ENCODE peak calls at places on chromosomes 13 and 19, in five cellular contexts. U is AG10803, A is omental fat pad, J is astrocyte of the spinal cord, X is progenitor cell of endocrine pancreas. K is an unnamed sample.

GRCh38 chr19:42069619-42070293 is at the start of gene GRIK5:
- DNase-seq in U (no peak), J (no peak), A (no peak), X (no peak), K (no peak)

GRCh38 chr13:75425216-75426009 is 56.6 kb downstream of the TBC1D4 start:
- DNase-seq in J (no peak), X (no peak), A (no peak), U (no peak), K (no peak)

GRCh38 chr19:6616011-6616410 is 25.1 kb upstream of the CD70 start:
- DNase-seq in U (peak), J (peak), X (no peak), A (no peak), K (peak)

GRCh38 chr19:19051478-19052213 is 12.1 kb upstream of the SLC25A42 start:
- DNase-seq in A (no peak), J (no peak), U (no peak), X (no peak), K (no peak)

GRCh38 chr13:110106726-110107125 is 200.2 kb downstream of the COL4A1 start:
- DNase-seq in X (no peak), A (no peak), J (no peak), U (peak), K (no peak)

GRCh38 chr19:20863176-20863575 is 59.9 kb upstream of the ZNF85 start:
- DNase-seq in A (no peak), X (no peak), U (no peak), J (no peak), K (no peak)

GRCh38 chr19:11699931-11700794 is 38.6 kb downstream of the ZNF823 start:
- DNase-seq in J (peak), A (no peak), X (no peak), U (peak), K (no peak)

GRCh38 chr19:33193864-33194362 is at the start of gene LRP3:
- DNase-seq in U (peak), J (no peak), A (no peak), X (peak), K (no peak)

DNA sequence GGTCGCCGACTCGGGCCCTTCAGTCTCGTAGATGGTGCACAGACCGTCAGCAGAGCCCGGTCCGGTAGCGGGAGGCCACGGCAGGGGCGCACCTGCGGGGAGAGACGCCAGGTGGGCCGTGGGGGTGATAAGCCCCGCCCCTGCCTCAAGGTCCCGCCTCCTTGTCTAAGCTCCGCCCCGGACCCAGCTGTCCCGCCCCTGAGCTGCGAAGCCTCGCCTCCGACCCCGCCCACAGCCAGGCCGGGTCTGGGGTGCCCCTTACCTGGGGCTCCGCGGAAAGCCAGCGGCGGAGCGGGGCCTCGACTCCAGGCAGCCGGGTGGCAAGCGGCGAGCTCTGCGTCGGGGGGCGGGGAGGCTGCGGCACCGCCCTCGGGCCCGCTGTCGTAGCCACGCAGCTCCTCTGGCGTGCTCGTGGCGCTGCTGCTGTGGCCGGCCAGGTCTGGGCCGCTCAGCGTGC is 4.7 kb downstream of the PRR36 start:
- DNase-seq in A (no peak), X (no peak), U (no peak), J (no peak), K (peak)
- TF ChIP-seq CTCF in A (no peak), X (peak), U (no peak), J (no peak), K (no peak)

GRCh38 chr13:26254583-26255102 is 714 bp downstream of the CDK8 start:
- DNase-seq in A (peak), X (peak), U (peak), J (peak), K (peak)
- TF ChIP-seq CTCF in A (no peak), X (no peak), U (no peak), J (no peak), K (no peak)

GRCh38 chr19:44164673-44165512 is at the start of gene ZNF226:
- DNase-seq in J (peak), U (peak), X (peak), A (peak), K (peak)
- TF ChIP-seq CTCF in J (no peak), U (no peak), X (no peak), A (no peak), K (no peak)

DNA sequence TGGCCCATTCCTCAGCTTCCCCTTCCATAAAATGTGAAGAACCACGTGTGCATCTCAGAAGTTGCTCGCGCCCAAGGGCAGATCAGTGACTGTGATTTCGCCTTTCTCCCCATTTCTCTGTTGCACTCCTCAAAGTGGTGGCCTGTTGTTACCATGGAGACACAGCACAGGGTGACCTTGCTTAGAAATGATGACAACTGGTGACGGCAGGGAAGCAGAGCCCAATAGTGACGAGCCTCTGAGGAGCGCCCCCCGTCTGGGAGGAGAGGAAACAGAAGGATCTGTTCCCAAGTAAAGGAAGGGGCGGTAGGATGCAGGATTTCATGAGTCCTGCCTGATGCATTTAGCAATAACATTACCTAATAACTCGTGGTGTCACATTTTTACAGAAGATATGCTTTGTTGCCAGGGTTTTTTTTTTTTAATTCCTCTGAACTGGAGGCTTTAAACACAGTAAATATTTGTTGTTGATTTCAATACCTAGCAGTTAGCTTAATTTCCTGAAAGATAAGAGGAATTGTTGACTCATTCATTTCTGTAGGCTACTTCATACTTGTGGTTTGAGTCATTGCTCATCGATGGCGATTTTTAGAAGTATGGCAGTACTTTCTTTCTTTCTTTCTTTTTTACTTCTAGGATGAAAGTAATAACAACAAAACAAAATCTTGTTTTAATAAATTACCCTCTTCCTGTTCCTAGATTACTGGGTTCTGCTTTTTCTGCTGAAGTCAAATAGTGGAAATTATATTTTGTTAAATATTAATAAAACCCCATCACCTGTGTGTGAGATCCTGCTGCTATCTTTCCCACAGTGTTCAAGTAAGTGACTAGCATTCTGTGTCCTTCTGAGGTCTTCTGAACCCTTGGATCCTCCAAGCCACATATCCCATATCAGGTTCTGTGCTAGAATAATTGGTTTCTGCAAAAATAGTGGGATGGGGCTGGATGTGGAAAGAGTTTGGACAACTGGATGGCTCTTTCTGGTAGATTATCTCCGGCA is 36.0 kb downstream of the MBNL2 start:
- DNase-seq in A (no peak), J (peak), U (peak), X (no peak), K (peak)
- TF ChIP-seq CTCF in A (no peak), J (peak), U (peak), X (no peak), K (no peak)